ENCODE peak calls at places on chromosomes 12 and 14, in four cellular contexts. R, W, I and O are unnamed samples.

GRCh38 chr12:32502693-32503510 is 103.5 kb downstream of the FGD4 start:
- DNase-seq in I (no peak), W (peak), R (peak), O (peak)

GRCh38 chr12:88503344-88503743 is 76.9 kb downstream of the KITLG start:
- DNase-seq in R (no peak), W (peak), I (no peak), O (no peak)

GRCh38 chr14:103723176-103724081 is 7.8 kb downstream of the ZFYVE21 start:
- DNase-seq in W (no peak), R (peak), I (no peak), O (no peak)

GRCh38 chr12:53102883-53103807 is at the start of gene SOAT2:
- DNase-seq in I (no peak), R (no peak), W (no peak), O (no peak)

GRCh38 chr14:66595394-66595793 is 87.4 kb downstream of the GPHN start:
- DNase-seq in W (no peak), I (no peak), R (no peak), O (no peak)

GRCh38 chr12:12327802-12328201 is 22.2 kb downstream of the MANSC1 start:
- DNase-seq in W (peak), I (no peak), R (peak), O (no peak)

GRCh38 chr14:54348001-54348611 is 48.7 kb upstream of the CDKN3 start:
- DNase-seq in R (peak), I (no peak), W (no peak), O (no peak)

GRCh38 chr12:11638271-11638916 is 11.1 kb upstream of the ETV6 start:
- DNase-seq in I (no peak), W (peak), R (no peak), O (no peak)

GRCh38 chr14:60981626-60982455 is 796 bp downstream of the SLC38A6 start:
- DNase-seq in W (peak), I (no peak), R (peak), O (peak)

GRCh38 chr12:68367903-68368302 is 35.7 kb upstream of the MDM1 start:
- DNase-seq in R (peak), W (no peak), I (no peak), O (no peak)

GRCh38 chr12:68368332-68368731 is 36.2 kb upstream of the MDM1 start:
- DNase-seq in I (no peak), R (peak), W (no peak), O (no peak)

GRCh38 chr12:68367136-68367535 is 35.0 kb upstream of the MDM1 start:
- DNase-seq in R (no peak), I (no peak), W (no peak), O (no peak)

GRCh38 chr12:68361953-68362352 is 29.8 kb upstream of the MDM1 start:
- DNase-seq in R (no peak), I (no peak), W (no peak), O (no peak)

GRCh38 chr12:68364893-68365725 is 32.9 kb upstream of the MDM1 start:
- DNase-seq in I (peak), R (peak), W (peak), O (peak)
- TF ChIP-seq CTCF in I (no peak), R (no peak), W (peak), O (peak)

GRCh38 chr12:72510772-72511171 is 238.6 kb downstream of the TRHDE start:
- DNase-seq in R (no peak), W (no peak), I (no peak), O (no peak)

GRCh38 chr12:72511906-72512305 is 239.7 kb downstream of the TRHDE start:
- DNase-seq in R (no peak), W (peak), I (no peak), O (peak)

GRCh38 chr12:72509893-72510292 is 237.7 kb downstream of the TRHDE start:
- DNase-seq in I (no peak), W (no peak), R (no peak), O (no peak)

DNA sequence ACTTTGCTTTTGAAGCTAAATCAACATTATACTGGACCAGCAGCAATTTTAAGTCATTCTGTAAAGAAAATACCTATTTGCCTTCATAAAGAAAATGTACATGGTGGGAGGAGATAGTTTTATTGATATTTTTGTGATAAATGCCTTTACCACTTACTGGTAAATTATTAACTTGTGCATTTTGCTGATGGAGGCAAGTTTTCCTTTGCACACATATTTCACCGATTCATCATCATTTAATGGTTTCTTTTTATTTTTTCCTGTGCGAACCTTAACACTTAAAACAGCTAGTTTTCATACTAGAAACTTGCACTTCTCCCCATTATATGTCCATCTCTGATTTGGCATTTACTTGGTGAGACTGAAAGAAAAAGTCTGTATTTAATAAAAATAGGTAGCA is 239.3 kb downstream of the TRHDE start:
- DNase-seq in I (no peak), R (no peak), W (peak), O (no peak)
- H3K4me3 ChIP-seq in I (no peak), R (no peak), W (peak), O (no peak)

GRCh38 chr12:121062391-121063045 is 23.5 kb upstream of the OASL start:
- DNase-seq in W (no peak), R (no peak), I (no peak), O (no peak)

GRCh38 chr12:121064116-121064515 is 25.1 kb upstream of the OASL start:
- DNase-seq in R (no peak), W (no peak), I (no peak), O (no peak)

GRCh38 chr12:121060149-121061001 is 21.3 kb upstream of the OASL start:
- DNase-seq in I (peak), R (peak), W (peak), O (no peak)

GRCh38 chr12:121059031-121059898 is 20.2 kb upstream of the OASL start:
- DNase-seq in W (no peak), I (no peak), R (no peak), O (no peak)

DNA sequence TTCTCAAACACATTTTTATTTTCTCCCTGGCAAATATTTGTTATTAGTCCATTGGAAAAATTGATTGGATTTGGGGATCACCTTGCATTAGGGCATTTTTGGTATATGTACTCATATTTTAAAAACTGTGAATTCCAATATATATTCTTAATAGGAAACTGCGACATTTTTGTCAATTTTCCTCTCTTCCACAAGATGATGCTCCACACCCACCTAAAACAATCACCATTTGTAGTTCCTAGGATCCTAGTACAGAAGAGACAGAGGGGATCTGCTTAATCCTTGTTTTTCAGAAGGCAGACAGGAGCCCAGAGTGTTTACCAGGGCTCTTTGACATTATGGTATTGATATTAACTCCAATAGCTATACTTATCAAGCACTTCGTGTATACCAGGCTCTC is 22.8 kb upstream of the OASL start:
- DNase-seq in W (no peak), R (peak), I (no peak), O (no peak)
- TF ChIP-seq CTCF in W (peak), R (peak), I (no peak), O (peak)

GRCh38 chr14:92539875-92540274 is 26.3 kb downstream of the RIN3 start:
- DNase-seq in R (peak), I (peak), W (no peak), O (no peak)
- H3K4me3 ChIP-seq in R (no peak), I (no peak), W (peak), O (no peak)